ENCODE peak calls at places on chromosomes 13 and 19, in nine cellular contexts. One of them, this sample, is unnamed.

GRCh38 chr13:29509999-29510586 is 85.4 kb downstream of the SLC7A1 start:
- DNase-seq in ovary: no peak
- DNase-seq in OCI-LY7: no peak
- DNase-seq in choroid plexus epithelial cell: no peak
- DNase-seq in activated T-helper 2 cell treated with anti-CD3 and anti-CD28 coated beads, Interferon-gamma antibody, Interleukin-2, Interleukin-4, amounts not matched to agents 10 μg/mL and 5 μg/mL and 100 μg/mL, durations not matched to agents 14 hours and 24 hours and 36 hours: no peak
- DNase-seq in stimulated activated CD8-positive, alpha-beta memory T cell treated with anti-CD3 and anti-CD28 coated beads, Interleukin-4, amount 100 ng/mL, for 4 hours: no peak
- DNase-seq in SHP77: no peak
- DNase-seq in HTR-8/SVneo: no peak
- DNase-seq in epithelial cell of esophagus: peak
- DNase-seq in this sample: no peak

GRCh38 chr19:50387176-50387867 is 3.2 kb downstream of the POLD1 start:
- DNase-seq in OCI-LY7: no peak
- DNase-seq in HTR-8/SVneo: no peak
- DNase-seq in epithelial cell of esophagus: peak
- DNase-seq in SHP77: no peak
- DNase-seq in choroid plexus epithelial cell: peak
- DNase-seq in ovary: no peak
- DNase-seq in stimulated activated CD8-positive, alpha-beta memory T cell treated with anti-CD3 and anti-CD28 coated beads, Interleukin-4, amount 100 ng/mL, for 4 hours: no peak
- DNase-seq in activated T-helper 2 cell treated with anti-CD3 and anti-CD28 coated beads, Interferon-gamma antibody, Interleukin-2, Interleukin-4, amounts not matched to agents 10 μg/mL and 5 μg/mL and 100 μg/mL, durations not matched to agents 14 hours and 24 hours and 36 hours: no peak
- DNase-seq in this sample: no peak

GRCh38 chr13:110183925-110184324 is 123.0 kb downstream of the COL4A1 start:
- DNase-seq in epithelial cell of esophagus: no peak
- DNase-seq in activated T-helper 2 cell treated with anti-CD3 and anti-CD28 coated beads, Interferon-gamma antibody, Interleukin-2, Interleukin-4, amounts not matched to agents 10 μg/mL and 5 μg/mL and 100 μg/mL, durations not matched to agents 14 hours and 24 hours and 36 hours: no peak
- DNase-seq in HTR-8/SVneo: no peak
- DNase-seq in SHP77: no peak
- DNase-seq in ovary: no peak
- DNase-seq in OCI-LY7: no peak
- DNase-seq in choroid plexus epithelial cell: peak
- DNase-seq in stimulated activated CD8-positive, alpha-beta memory T cell treated with anti-CD3 and anti-CD28 coated beads, Interleukin-4, amount 100 ng/mL, for 4 hours: no peak
- DNase-seq in this sample: no peak

GRCh38 chr19:48718711-48719231 is 754 bp downstream of the MAMSTR start:
- DNase-seq in stimulated activated CD8-positive, alpha-beta memory T cell treated with anti-CD3 and anti-CD28 coated beads, Interleukin-4, amount 100 ng/mL, for 4 hours: no peak
- DNase-seq in SHP77: no peak
- DNase-seq in epithelial cell of esophagus: no peak
- DNase-seq in ovary: peak
- DNase-seq in choroid plexus epithelial cell: no peak
- DNase-seq in OCI-LY7: no peak
- DNase-seq in HTR-8/SVneo: no peak
- DNase-seq in activated T-helper 2 cell treated with anti-CD3 and anti-CD28 coated beads, Interferon-gamma antibody, Interleukin-2, Interleukin-4, amounts not matched to agents 10 μg/mL and 5 μg/mL and 100 μg/mL, durations not matched to agents 14 hours and 24 hours and 36 hours: no peak
- DNase-seq in this sample: no peak

GRCh38 chr13:93963266-93964131 is 516.0 kb downstream of the DCT start:
- DNase-seq in choroid plexus epithelial cell: peak
- DNase-seq in activated T-helper 2 cell treated with anti-CD3 and anti-CD28 coated beads, Interferon-gamma antibody, Interleukin-2, Interleukin-4, amounts not matched to agents 10 μg/mL and 5 μg/mL and 100 μg/mL, durations not matched to agents 14 hours and 24 hours and 36 hours: no peak
- DNase-seq in epithelial cell of esophagus: peak
- DNase-seq in HTR-8/SVneo: peak
- DNase-seq in OCI-LY7: no peak
- DNase-seq in SHP77: peak
- DNase-seq in stimulated activated CD8-positive, alpha-beta memory T cell treated with anti-CD3 and anti-CD28 coated beads, Interleukin-4, amount 100 ng/mL, for 4 hours: no peak
- DNase-seq in ovary: no peak
- DNase-seq in this sample: no peak

GRCh38 chr19:58154287-58154678 is 3.7 kb upstream of the ZNF329 start:
- DNase-seq in HTR-8/SVneo: peak
- DNase-seq in activated T-helper 2 cell treated with anti-CD3 and anti-CD28 coated beads, Interferon-gamma antibody, Interleukin-2, Interleukin-4, amounts not matched to agents 10 μg/mL and 5 μg/mL and 100 μg/mL, durations not matched to agents 14 hours and 24 hours and 36 hours: no peak
- DNase-seq in choroid plexus epithelial cell: peak
- DNase-seq in OCI-LY7: no peak
- DNase-seq in ovary: peak
- DNase-seq in SHP77: no peak
- DNase-seq in stimulated activated CD8-positive, alpha-beta memory T cell treated with anti-CD3 and anti-CD28 coated beads, Interleukin-4, amount 100 ng/mL, for 4 hours: no peak
- DNase-seq in epithelial cell of esophagus: peak
- DNase-seq in this sample: no peak

GRCh38 chr19:35120492-35120891 is 4.9 kb downstream of the FXYD3 start:
- DNase-seq in choroid plexus epithelial cell: peak
- DNase-seq in SHP77: peak
- DNase-seq in OCI-LY7: no peak
- DNase-seq in activated T-helper 2 cell treated with anti-CD3 and anti-CD28 coated beads, Interferon-gamma antibody, Interleukin-2, Interleukin-4, amounts not matched to agents 10 μg/mL and 5 μg/mL and 100 μg/mL, durations not matched to agents 14 hours and 24 hours and 36 hours: no peak
- DNase-seq in HTR-8/SVneo: no peak
- DNase-seq in stimulated activated CD8-positive, alpha-beta memory T cell treated with anti-CD3 and anti-CD28 coated beads, Interleukin-4, amount 100 ng/mL, for 4 hours: no peak
- DNase-seq in epithelial cell of esophagus: peak
- DNase-seq in ovary: no peak
- DNase-seq in this sample: no peak

GRCh38 chr19:12052571-12053169 is at the start of gene ZNF878:
- DNase-seq in choroid plexus epithelial cell: peak
- DNase-seq in SHP77: peak
- DNase-seq in stimulated activated CD8-positive, alpha-beta memory T cell treated with anti-CD3 and anti-CD28 coated beads, Interleukin-4, amount 100 ng/mL, for 4 hours: no peak
- DNase-seq in activated T-helper 2 cell treated with anti-CD3 and anti-CD28 coated beads, Interferon-gamma antibody, Interleukin-2, Interleukin-4, amounts not matched to agents 10 μg/mL and 5 μg/mL and 100 μg/mL, durations not matched to agents 14 hours and 24 hours and 36 hours: peak
- DNase-seq in ovary: peak
- DNase-seq in OCI-LY7: peak
- DNase-seq in HTR-8/SVneo: peak
- DNase-seq in epithelial cell of esophagus: peak
- DNase-seq in this sample: peak

GRCh38 chr19:52336976-52337375 is 933 bp downstream of the ZNF610 start:
- DNase-seq in activated T-helper 2 cell treated with anti-CD3 and anti-CD28 coated beads, Interferon-gamma antibody, Interleukin-2, Interleukin-4, amounts not matched to agents 10 μg/mL and 5 μg/mL and 100 μg/mL, durations not matched to agents 14 hours and 24 hours and 36 hours: no peak
- DNase-seq in HTR-8/SVneo: no peak
- DNase-seq in ovary: no peak
- DNase-seq in SHP77: no peak
- DNase-seq in stimulated activated CD8-positive, alpha-beta memory T cell treated with anti-CD3 and anti-CD28 coated beads, Interleukin-4, amount 100 ng/mL, for 4 hours: no peak
- DNase-seq in OCI-LY7: no peak
- DNase-seq in epithelial cell of esophagus: no peak
- DNase-seq in choroid plexus epithelial cell: peak
- DNase-seq in this sample: no peak

GRCh38 chr13:20174656-20175405 is 14.0 kb upstream of the GJA3 start:
- DNase-seq in HTR-8/SVneo: peak
- DNase-seq in ovary: peak
- DNase-seq in stimulated activated CD8-positive, alpha-beta memory T cell treated with anti-CD3 and anti-CD28 coated beads, Interleukin-4, amount 100 ng/mL, for 4 hours: peak
- DNase-seq in activated T-helper 2 cell treated with anti-CD3 and anti-CD28 coated beads, Interferon-gamma antibody, Interleukin-2, Interleukin-4, amounts not matched to agents 10 μg/mL and 5 μg/mL and 100 μg/mL, durations not matched to agents 14 hours and 24 hours and 36 hours: no peak
- DNase-seq in SHP77: peak
- DNase-seq in epithelial cell of esophagus: peak
- DNase-seq in choroid plexus epithelial cell: peak
- DNase-seq in OCI-LY7: no peak
- DNase-seq in this sample: no peak

GRCh38 chr19:28746486-28746885 is 466.5 kb downstream of the UQCRFS1 start:
- DNase-seq in HTR-8/SVneo: no peak
- DNase-seq in ovary: no peak
- DNase-seq in epithelial cell of esophagus: no peak
- DNase-seq in OCI-LY7: no peak
- DNase-seq in stimulated activated CD8-positive, alpha-beta memory T cell treated with anti-CD3 and anti-CD28 coated beads, Interleukin-4, amount 100 ng/mL, for 4 hours: no peak
- DNase-seq in SHP77: no peak
- DNase-seq in choroid plexus epithelial cell: no peak
- DNase-seq in activated T-helper 2 cell treated with anti-CD3 and anti-CD28 coated beads, Interferon-gamma antibody, Interleukin-2, Interleukin-4, amounts not matched to agents 10 μg/mL and 5 μg/mL and 100 μg/mL, durations not matched to agents 14 hours and 24 hours and 36 hours: no peak
- DNase-seq in this sample: no peak

This sample was measured in iPS DF 19.7.